ENCODE peak calls at places on chromosome 4, in six cellular contexts. P is CD4-positive, CD25-positive, alpha-beta regulatory T cell; G is fibroblast of lung; T is CD8-positive, alpha-beta memory T cell; K is psoas muscle; R is HepG2. H is an unnamed sample.

GRCh38 chr4:40858946-40859345 is 109.2 kb downstream of the NSUN7 start:
- DNase-seq in P (no peak), G (no peak), T (no peak), K (no peak), R (no peak), H (no peak)

GRCh38 chr4:118817178-118817930 is 18.6 kb downstream of the SEC24D start:
- DNase-seq in P (no peak), G (no peak), T (no peak), K (no peak), R (no peak), H (no peak)

GRCh38 chr4:184664445-184665210 is 15.1 kb downstream of the PRIMPOL start:
- DNase-seq in P (no peak), G (peak; percentile 44), T (no peak), K (no peak), R (no peak), H (no peak)

GRCh38 chr4:7987148-7987989 is 47.7 kb upstream of the AFAP1 start:
- DNase-seq in P (peak; percentile 41), G (peak; percentile 77), T (peak; percentile 53), K (peak; percentile 80), R (peak; percentile 69), H (peak; percentile 50)

GRCh38 chr4:142404191-142404611 is 441.9 kb downstream of the INPP4B start:
- DNase-seq in P (peak; percentile 16), G (peak; percentile 62), T (no peak), K (peak; percentile 69), R (no peak), H (no peak)

GRCh38 chr4:168857009-168857408 is 153.0 kb downstream of the CBR4 start:
- DNase-seq in P (no peak), G (no peak), T (no peak), K (no peak), R (no peak), H (no peak)

GRCh38 chr4:151532001-151532708 is 123.2 kb downstream of the FHIP1A start:
- DNase-seq in P (no peak), G (no peak), T (no peak), K (no peak), R (no peak), H (no peak)

GRCh38 chr4:1809754-1810502 is 16.8 kb downstream of the FGFR3 start:
- DNase-seq in P (peak; percentile 35), G (peak; percentile 57), T (peak; percentile 58), K (peak; percentile 76), R (peak; percentile 86), H (peak; percentile 67)

GRCh38 chr4:116688536-116688935 is 396.8 kb downstream of the TRAM1L1 start:
- DNase-seq in P (no peak), G (no peak), T (no peak), K (no peak), R (no peak), H (no peak)

GRCh38 chr4:185479507-185479971 is 8.0 kb upstream of the CCDC110 start:
- DNase-seq in P (no peak), G (no peak), T (no peak), K (no peak), R (no peak), H (no peak)

GRCh38 chr4:33709247-33709646 is 2535.1 kb downstream of the ARAP2 start:
- DNase-seq in P (no peak), G (peak; percentile 22), T (no peak), K (no peak), R (no peak), H (no peak)

GRCh38 chr4:146338512-146338911 is 124.2 kb downstream of the REELD1 start:
- DNase-seq in P (no peak), G (peak; percentile 26), T (no peak), K (no peak), R (no peak), H (no peak)

GRCh38 chr4:73577371-73577770 is 42.9 kb downstream of the RASSF6 start:
- DNase-seq in P (no peak), G (no peak), T (no peak), K (no peak), R (no peak), H (no peak)

GRCh38 chr4:104425948-104426347 is 68.7 kb downstream of the CXXC4 start:
- DNase-seq in P (no peak), G (no peak), T (no peak), K (no peak), R (no peak), H (no peak)

GRCh38 chr4:85932371-85933305 is 427.2 kb downstream of the MAPK10 start:
- DNase-seq in P (no peak), G (no peak), T (no peak), K (no peak), R (no peak), H (no peak)

GRCh38 chr4:16129336-16129735 is 45.5 kb upstream of the PROM1 start:
- DNase-seq in P (no peak), G (no peak), T (no peak), K (no peak), R (peak; percentile 91), H (no peak)

GRCh38 chr4:33037464-33037863 is 2317.3 kb downstream of the PCDH7 start:
- DNase-seq in P (no peak), G (no peak), T (no peak), K (no peak), R (no peak), H (no peak)

GRCh38 chr4:93759506-93759905 is 69.0 kb upstream of the ATOH1 start:
- DNase-seq in P (no peak), G (no peak), T (no peak), K (no peak), R (no peak), H (no peak)

GRCh38 chr4:109052699-109053656 is 249.5 kb downstream of the COL25A1 start:
- DNase-seq in P (no peak), G (no peak), T (no peak), K (no peak), R (no peak), H (no peak)

GRCh38 chr4:38326499-38326898 is 337.5 kb upstream of the KLF3 start:
- DNase-seq in P (no peak), G (no peak), T (no peak), K (no peak), R (no peak), H (no peak)

GRCh38 chr4:30839583-30840520 is 119.7 kb downstream of the PCDH7 start:
- DNase-seq in P (no peak), G (peak; percentile 79), T (no peak), K (no peak), R (no peak), H (no peak)

GRCh38 chr4:86181585-86181984 is 178.3 kb downstream of the MAPK10 start:
- DNase-seq in P (no peak), G (no peak), T (no peak), K (no peak), R (no peak), H (no peak)

GRCh38 chr4:170729897-170730296 is 640.1 kb upstream of the AADAT start:
- DNase-seq in P (no peak), G (no peak), T (no peak), K (no peak), R (no peak), H (no peak)

GRCh38 chr4:145530662-145531061 is 49.0 kb downstream of the SMAD1 start:
- DNase-seq in P (no peak), G (no peak), T (no peak), K (no peak), R (no peak), H (no peak)

GRCh38 chr4:139719381-139720101 is 53.9 kb downstream of the MGST2 start:
- DNase-seq in P (no peak), G (no peak), T (no peak), K (no peak), R (no peak), H (no peak)

GRCh38 chr4:176340871-176341685 is 21.3 kb downstream of the SPCS3 start:
- DNase-seq in P (no peak), G (peak; percentile 80), T (peak; percentile 25), K (no peak), R (peak; percentile 24), H (no peak)

DNA sequence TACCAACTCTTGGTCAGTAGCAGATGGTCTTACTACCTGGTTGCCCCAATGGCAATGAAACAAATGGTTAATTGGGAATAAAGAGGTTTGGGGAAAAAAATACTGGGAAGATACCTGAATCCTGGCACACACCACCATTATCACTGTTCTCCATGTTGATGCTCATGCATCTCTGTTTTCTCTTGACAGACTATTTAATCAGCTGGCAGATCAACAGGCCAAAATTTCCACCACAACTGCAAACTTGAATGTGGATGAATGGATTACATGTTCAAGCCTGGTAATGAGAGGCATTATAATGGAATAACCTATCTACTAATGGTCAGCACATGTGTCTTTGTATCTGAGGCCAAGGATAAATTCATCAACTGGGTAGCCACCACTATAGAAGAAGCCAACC is 45.7 kb downstream of the ZNF721 start:
- DNase-seq in P (no peak), G (no peak), T (no peak), K (no peak), R (no peak), H (no peak)
- H3K9me3 ChIP-seq in P (peaks cover 90% of the 10 kb centered on the region), G (peaks cover 2% of the 10 kb centered on the region), T (peaks cover 63% of the 10 kb centered on the region), K (peaks cover 97% of the 10 kb centered on the region), R (peaks cover 95% of the 10 kb centered on the region), H (peaks cover 69% of the 10 kb centered on the region)

DNA sequence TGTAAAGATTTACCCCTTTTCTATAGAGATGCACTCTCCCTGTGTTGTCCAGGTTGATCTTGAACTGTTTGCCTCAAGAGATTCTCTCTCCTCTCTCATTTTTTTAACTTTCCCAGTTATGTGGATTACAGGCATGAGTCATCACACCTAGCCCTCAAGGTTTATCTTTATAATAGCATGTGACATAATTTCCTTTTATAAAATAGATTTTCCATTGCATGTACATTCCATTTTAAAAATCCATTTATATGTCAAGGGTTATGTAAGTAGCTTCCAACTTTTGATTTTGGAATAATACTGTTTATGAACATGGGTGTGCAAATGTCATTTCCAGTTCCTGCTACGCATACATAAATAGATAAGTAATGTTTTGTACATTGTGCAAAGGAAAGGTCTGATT is 20.6 kb downstream of the ZNF721 start:
- DNase-seq in P (no peak), G (no peak), T (no peak), K (no peak), R (no peak), H (no peak)
- H3K9me3 ChIP-seq in P (peaks cover 53% of the 10 kb centered on the region), G (no peaks in the 10 kb centered on the region), T (peaks cover 22% of the 10 kb centered on the region), K (peaks cover 11% of the 10 kb centered on the region), R (no peaks in the 10 kb centered on the region), H (peaks cover 38% of the 10 kb centered on the region)

DNA sequence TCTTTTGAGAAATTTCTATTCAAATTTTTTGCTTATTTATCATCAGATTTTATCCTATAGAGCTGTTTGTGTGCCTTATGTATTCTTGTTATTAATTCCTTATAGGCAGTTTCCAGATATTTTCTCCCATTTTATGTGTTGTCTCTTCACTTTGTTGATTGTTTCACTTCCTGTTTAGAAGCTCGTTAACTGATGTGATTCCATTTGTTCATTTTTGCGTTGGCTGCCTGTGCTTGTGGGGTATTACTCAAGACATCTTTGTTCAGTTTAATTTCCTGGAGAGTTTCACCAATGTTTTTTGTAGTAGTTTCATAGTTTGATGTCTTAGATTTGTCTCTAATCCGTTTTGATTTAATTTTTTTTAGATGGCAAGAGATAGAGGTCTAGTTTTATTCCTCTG is 14.6 kb downstream of the ZNF718 start:
- DNase-seq in P (no peak), G (no peak), T (no peak), K (no peak), R (no peak), H (no peak)
- H3K9me3 ChIP-seq in P (peaks cover 86% of the 10 kb centered on the region), G (peaks cover 3% of the 10 kb centered on the region), T (peaks cover 10% of the 10 kb centered on the region), K (peaks cover 72% of the 10 kb centered on the region), R (peaks cover 94% of the 10 kb centered on the region), H (peaks cover 27% of the 10 kb centered on the region)

GRCh38 chr4:71863457-71863856 is 79.6 kb upstream of the GC start:
- DNase-seq in P (no peak), G (no peak), T (no peak), K (no peak), R (no peak), H (no peak)
- H3K9me3 ChIP-seq in P (peaks cover 12% of the 10 kb centered on the region), G (no peaks in the 10 kb centered on the region), T (no peaks in the 10 kb centered on the region), K (no peaks in the 10 kb centered on the region), R (peaks cover 84% of the 10 kb centered on the region), H (no peaks in the 10 kb centered on the region)